ENCODE peak calls at places on chromosomes 16 and 17, in eight cellular contexts. M is cardiac fibroblast; W is fibroblast of the aortic adventitia; V is AG09309; U is body of pancreas; S is HFF-Myc; D is heart left ventricle; E is naive thymus-derived CD4-positive, alpha-beta T cell. F is an unnamed sample.
A peak's percentile ranks its signal among the peaks of the same experiment; 100 is the strongest.

GRCh38 chr17:81428121-81428515 is 32.9 kb downstream of the BAHCC1 start:
- DNase-seq in W (no peak), M (no peak), V (no peak), S (no peak), U (no peak), E (no peak), D (no peak), F (no peak)

GRCh38 chr16:19223235-19223847 is 55.3 kb downstream of the SYT17 start:
- DNase-seq in V (no peak), E (no peak), U (peak; percentile 24), D (no peak), S (peak; percentile 4), M (no peak), W (no peak), F (no peak)

GRCh38 chr17:36743130-36743529 is 141.7 kb downstream of the MRM1 start:
- DNase-seq in V (no peak), W (no peak), S (no peak), M (no peak), D (no peak), U (no peak), E (no peak), F (no peak)

GRCh38 chr16:49528035-49528434 is 154.4 kb downstream of the C16orf78 start:
- DNase-seq in U (peak; percentile 5), D (no peak), V (no peak), E (peak; percentile 42), M (peak; percentile 37), W (peak; percentile 49), S (no peak), F (peak; percentile 2)

GRCh38 chr16:28931801-28932225 is at the start of gene CD19:
- DNase-seq in E (no peak), W (no peak), M (no peak), D (no peak), S (no peak), V (no peak), U (no peak), F (no peak)

GRCh38 chr16:68707341-68708152 is 29.5 kb upstream of the CDH1 start:
- DNase-seq in U (peak; percentile 75), M (peak; percentile 46), D (no peak), W (no peak), S (no peak), E (no peak), V (no peak), F (peak; percentile 11)

GRCh38 chr16:70453891-70454220 is 539 bp upstream of the FCSK start:
- DNase-seq in S (no peak), E (no peak), U (no peak), D (no peak), M (no peak), W (no peak), V (no peak), F (no peak)

GRCh38 chr17:32956240-32956970 is 28.5 kb downstream of the TMEM98 start:
- DNase-seq in W (no peak), E (no peak), U (no peak), V (no peak), M (no peak), D (no peak), S (no peak), F (no peak)

GRCh38 chr17:75900691-75901533 is 3.8 kb downstream of the MRPL38 start:
- DNase-seq in U (no peak), E (no peak), V (no peak), D (no peak), M (no peak), S (no peak), W (no peak), F (no peak)

GRCh38 chr17:78977992-78978973 is 1.4 kb downstream of the LGALS3BP start:
- DNase-seq in E (no peak), S (no peak), V (no peak), M (no peak), W (no peak), U (no peak), D (no peak), F (no peak)

GRCh38 chr17:78974635-78975591 is 4.8 kb downstream of the LGALS3BP start:
- DNase-seq in S (peak; percentile 74), V (peak; percentile 67), M (peak; percentile 87), D (no peak), E (no peak), U (peak; percentile 86), W (peak; percentile 89), F (peak; percentile 69)

GRCh38 chr17:78976907-78977680 is 2.6 kb downstream of the LGALS3BP start:
- DNase-seq in W (no peak), E (no peak), M (no peak), V (no peak), D (no peak), S (no peak), U (no peak), F (no peak)

GRCh38 chr17:78979780-78980623 is at the start of gene LGALS3BP:
- DNase-seq in V (no peak), E (peak; percentile 47), U (peak; percentile 74), M (peak; percentile 94), S (peak; percentile 27), W (peak; percentile 83), D (peak; percentile 86), F (peak; percentile 46)

GRCh38 chr17:78977681-78977943 is 2.1 kb downstream of the LGALS3BP start:
- DNase-seq in V (no peak), D (no peak), U (no peak), W (no peak), S (no peak), E (no peak), M (no peak), F (no peak)
- H3K4me3 ChIP-seq in V (no peak overlapping the region), D (peak overlapping the region; percentile 49), U (no peak overlapping the region), W (no peak overlapping the region), S (no peak overlapping the region), E (no peak overlapping the region), M (no peak overlapping the region), F (no peak overlapping the region)

GRCh38 chr16:81003064-81003463 is 3.6 kb downstream of the CMC2 start:
- DNase-seq in E (no peak), V (no peak), M (no peak), S (no peak), W (peak; percentile 18), D (no peak), U (no peak), F (no peak)

GRCh38 chr16:81006472-81007311 is at the start of the genes CENPN and CMC2:
- DNase-seq in S (peak; percentile 92), D (peak; percentile 99), M (peak; percentile 100), U (peak; percentile 100), W (peak; percentile 99), E (peak; percentile 100), V (peak; percentile 98), F (peak; percentile 96)

GRCh38 chr16:81003610-81004460 is 2.9 kb downstream of the CMC2 start:
- DNase-seq in V (peak; percentile 28), M (peak; percentile 49), U (no peak), E (no peak), S (no peak), D (no peak), W (peak; percentile 61), F (no peak)

GRCh38 chr16:81005644-81006471 is 827 bp downstream of the CMC2 start:
- DNase-seq in S (no peak), E (no peak), D (no peak), V (no peak), W (peak; percentile 40), U (no peak), M (peak; percentile 32), F (no peak)

GRCh38 chr16:81004646-81005353 is 1.9 kb downstream of the CMC2 start:
- DNase-seq in E (peak; percentile 63), D (no peak), S (peak; percentile 35), V (peak; percentile 21), M (peak; percentile 72), U (peak; percentile 41), W (peak; percentile 83), F (no peak)
- H3K4me3 ChIP-seq in E (peak overlapping the region; percentile 51), D (peak overlapping the region; percentile 92), S (peak overlapping the region; percentile 94), V (no peak overlapping the region), M (no peak overlapping the region), U (no peak overlapping the region), W (peak overlapping the region; percentile 53), F (peak overlapping the region; percentile 93)

GRCh38 chr16:75099738-75100615 is 16.6 kb downstream of the LDHD start:
- DNase-seq in W (no peak), S (no peak), D (peak; percentile 74), M (no peak), V (no peak), U (no peak), E (peak; percentile 24), F (no peak)

GRCh38 chr16:75097191-75097761 is 19.3 kb downstream of the LDHD start:
- DNase-seq in M (no peak), D (no peak), U (no peak), W (no peak), E (no peak), V (no peak), S (no peak), F (no peak)

GRCh38 chr16:75096730-75097129 is 19.9 kb downstream of the LDHD start:
- DNase-seq in S (no peak), U (peak; percentile 79), M (no peak), W (peak; percentile 32), V (no peak), E (no peak), D (no peak), F (no peak)

GRCh38 chr16:75097941-75098897 is 18.4 kb downstream of the LDHD start:
- DNase-seq in S (no peak), W (no peak), M (no peak), V (no peak), D (peak; percentile 64), U (no peak), E (no peak), F (no peak)

DNA sequence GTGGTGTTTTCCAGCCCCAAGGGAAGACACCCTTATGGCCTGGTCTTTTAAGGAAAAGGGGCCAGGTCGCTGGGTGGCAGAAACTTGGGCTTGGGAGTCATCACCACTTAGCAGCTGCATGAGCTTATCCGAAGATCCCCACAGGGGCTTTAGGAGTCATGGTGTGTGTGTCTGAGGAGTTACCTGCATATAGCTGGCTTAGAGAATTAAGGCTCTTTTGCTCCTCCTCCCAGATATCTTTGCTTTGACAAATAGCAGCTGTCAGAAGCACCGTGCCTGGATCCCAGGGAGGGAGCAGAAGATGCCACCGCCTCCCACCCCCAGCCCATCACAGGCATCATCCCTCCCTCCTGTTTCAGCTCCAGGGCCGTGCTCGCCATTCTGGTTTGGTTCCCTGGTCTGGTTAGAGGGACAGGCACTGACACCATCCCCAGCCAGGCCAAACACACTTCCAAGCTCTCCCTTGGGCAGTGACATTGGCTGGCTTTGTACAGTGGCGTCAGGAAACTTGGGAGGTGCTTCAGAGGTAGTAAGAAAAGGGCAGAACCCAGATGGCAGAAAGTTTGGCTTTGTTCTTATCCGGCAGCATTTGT is 17.4 kb downstream of the LDHD start:
- DNase-seq in D (no peak), W (no peak), U (no peak), E (no peak), M (no peak), V (no peak), S (no peak), F (no peak)
- H3K4me3 ChIP-seq in D (no peak overlapping the region), W (no peak overlapping the region), U (no peak overlapping the region), E (no peak overlapping the region), M (no peak overlapping the region), V (no peak overlapping the region), S (no peak overlapping the region), F (no peak overlapping the region)

DNA sequence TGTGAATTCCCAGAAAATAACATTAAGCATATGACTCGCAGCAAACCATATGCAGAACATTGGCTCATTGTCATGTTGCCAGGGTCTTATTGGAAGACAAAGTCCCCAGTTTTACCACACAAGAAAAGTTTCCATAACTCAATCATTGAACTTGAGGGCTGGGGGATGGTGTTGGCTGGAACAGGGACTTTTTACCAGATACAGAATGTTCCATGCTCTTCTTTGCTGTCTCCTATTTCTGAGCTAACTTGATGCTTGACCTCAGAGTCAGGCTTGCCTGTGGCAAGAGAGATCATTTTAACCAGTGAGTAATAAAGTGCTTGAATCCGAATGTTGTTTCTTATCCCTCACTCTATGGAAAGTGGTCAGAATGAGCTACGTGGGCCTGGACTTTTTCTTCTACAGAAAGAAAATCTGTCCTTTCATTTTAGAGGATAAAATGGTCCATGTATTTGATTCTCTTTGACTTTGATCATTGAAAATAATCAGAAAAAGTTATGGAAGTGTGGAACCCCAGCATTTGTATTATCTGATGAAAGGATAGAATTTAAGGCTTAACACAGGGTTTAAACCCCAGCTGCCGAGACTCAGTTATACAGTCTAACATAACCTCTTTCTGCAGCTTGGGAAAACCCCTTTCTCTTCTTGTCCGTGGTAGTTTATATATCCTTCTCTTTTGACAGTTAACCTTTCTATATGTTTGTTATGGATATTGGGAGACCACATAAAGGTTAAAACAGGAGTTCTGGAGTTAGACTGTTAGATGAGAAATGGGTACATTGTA is 67.0 kb downstream of the TUBD1 start:
- DNase-seq in E (no peak), S (peak; percentile 76), W (peak; percentile 89), M (peak; percentile 83), D (no peak), V (no peak), U (no peak), F (peak; percentile 95)
- H3K4me3 ChIP-seq in E (no peak overlapping the region), S (no peak overlapping the region), W (no peak overlapping the region), M (no peak overlapping the region), D (no peak overlapping the region), V (no peak overlapping the region), U (no peak overlapping the region), F (no peak overlapping the region)